ENCODE peak calls at places on chromosomes 3 and 15, in five cellular contexts. T, Q, U, M and E are unnamed samples.

GRCh38 chr15:44427756-44428724 is 611 bp downstream of the CTDSPL2 start:
- DNase-seq in T (no peak), Q (peak; percentile 41), U (peak; percentile 29), M (no peak), E (peak; percentile 76)

GRCh38 chr3:9563851-9564250 is 10.2 kb upstream of the LHFPL4 start:
- DNase-seq in T (no peak), Q (no peak), U (no peak), M (no peak), E (no peak)

GRCh38 chr3:13480340-13481318 is 523 bp downstream of the HDAC11 start:
- DNase-seq in T (peak; percentile 67), Q (no peak), U (no peak), M (no peak), E (no peak)

GRCh38 chr3:141094851-141095545 is 43.9 kb downstream of the SPSB4 start:
- DNase-seq in T (no peak), Q (peak; percentile 54), U (no peak), M (peak; percentile 89), E (no peak)

GRCh38 chr3:183800221-183800863 is 25.0 kb downstream of the MAP6D1 start:
- DNase-seq in T (no peak), Q (no peak), U (no peak), M (no peak), E (no peak)

GRCh38 chr3:55160241-55160877 is 232.5 kb upstream of the LRTM1 start:
- DNase-seq in T (no peak), Q (no peak), U (peak; percentile 98), M (peak; percentile 77), E (no peak)

GRCh38 chr3:122350814-122351418 is 25.9 kb downstream of the CSTA start:
- DNase-seq in T (no peak), Q (no peak), U (no peak), M (no peak), E (no peak)

GRCh38 chr15:83200162-83200561 is 7.5 kb downstream of the HDGFL3 start:
- DNase-seq in T (no peak), Q (no peak), U (no peak), M (no peak), E (no peak)

GRCh38 chr15:23437146-23437545 is 9.9 kb downstream of the GOLGA6L2 start:
- DNase-seq in T (no peak), Q (no peak), U (no peak), M (no peak), E (no peak)

GRCh38 chr3:153901991-153902390 is 219.2 kb upstream of the ARHGEF26 start:
- DNase-seq in T (no peak), Q (no peak), U (no peak), M (no peak), E (no peak)

GRCh38 chr3:50245831-50246516 is 10.0 kb downstream of the GNAI2 start:
- DNase-seq in T (peak; percentile 100), Q (peak; percentile 66), U (no peak), M (peak; percentile 96), E (peak; percentile 89)